ENCODE peak calls at places on chromosomes 5 and 9, in four cellular contexts. Z is nephron progenitor cell, K is kidney epithelial cell, T is natural killer cell. O is an unnamed sample.

GRCh38 chr9:17116400-17116837 is 18.4 kb upstream of the CNTLN start:
- DNase-seq in Z (no peak), K (no peak), T (no peak), O (no peak)

GRCh38 chr5:35002459-35002858 is 45.3 kb downstream of the AGXT2 start:
- DNase-seq in T (no peak), Z (no peak), K (no peak), O (no peak)

GRCh38 chr5:68021185-68021584 is 194.4 kb upstream of the PIK3R1 start:
- DNase-seq in T (no peak), Z (no peak), K (no peak), O (no peak)

GRCh38 chr5:14512574-14512973 is 69.0 kb upstream of the OTULINL start:
- DNase-seq in T (no peak), Z (no peak), K (no peak), O (no peak)

GRCh38 chr9:76353280-76353679 is 40.9 kb downstream of the RFK start:
- DNase-seq in K (no peak), T (no peak), Z (no peak), O (no peak)

GRCh38 chr5:171453056-171453725 is 33.7 kb downstream of the FGF18 start:
- DNase-seq in Z (no peak), K (no peak), T (no peak), O (no peak)

GRCh38 chr5:36422957-36423356 is 121.3 kb upstream of the RANBP3L start:
- DNase-seq in Z (no peak), K (peak), T (no peak), O (no peak)

GRCh38 chr9:36744678-36745077 is 172.0 kb downstream of the MELK start:
- DNase-seq in T (no peak), K (no peak), Z (no peak), O (no peak)

GRCh38 chr5:69131304-69131703 is 35.6 kb upstream of the CCNB1 start:
- DNase-seq in Z (no peak), T (no peak), K (no peak), O (no peak)

GRCh38 chr5:99000878-99001277 is 72.1 kb upstream of the CHD1 start:
- DNase-seq in Z (no peak), K (no peak), T (no peak), O (no peak)

GRCh38 chr9:77807295-77807694 is 159.2 kb upstream of the GNA14 start:
- DNase-seq in Z (no peak), K (peak), T (no peak), O (no peak)

GRCh38 chr9:83937861-83938455 is 16.7 kb upstream of the KIF27 start:
- DNase-seq in Z (peak), T (no peak), K (no peak), O (no peak)

GRCh38 chr9:5499889-5500398 is 10.4 kb upstream of the PDCD1LG2 start:
- DNase-seq in K (no peak), T (no peak), Z (no peak), O (no peak)

GRCh38 chr5:37665889-37666288 is 174.0 kb downstream of the GDNF start:
- DNase-seq in K (peak), Z (peak), T (no peak), O (no peak)

GRCh38 chr5:135310328-135310989 is 88.6 kb downstream of the MACROH2A1 start:
- DNase-seq in T (no peak), K (no peak), Z (no peak), O (no peak)

GRCh38 chr5:61755726-61756125 is 423.7 kb downstream of the ZSWIM6 start:
- DNase-seq in T (no peak), Z (no peak), K (no peak), O (no peak)

GRCh38 chr5:83636141-83636540 is 84.5 kb downstream of the HAPLN1 start:
- DNase-seq in Z (no peak), T (no peak), K (no peak), O (no peak)

GRCh38 chr9:131876486-131876885 is 136.6 kb upstream of the RAPGEF1 start:
- DNase-seq in T (no peak), K (no peak), Z (no peak), O (no peak)

GRCh38 chr5:168135897-168136296 is 155.5 kb upstream of the WWC1 start:
- DNase-seq in Z (no peak), T (no peak), K (no peak), O (no peak)

GRCh38 chr5:4700082-4700481 is 440.0 kb upstream of the ADAMTS16 start:
- DNase-seq in T (no peak), Z (peak), K (peak), O (no peak)

GRCh38 chr5:142432961-142433360 is 108.1 kb upstream of the SPRY4 start:
- DNase-seq in K (no peak), Z (no peak), T (peak), O (no peak)

GRCh38 chr5:44443172-44443571 is 54.0 kb upstream of the FGF10 start:
- DNase-seq in Z (no peak), K (no peak), T (no peak), O (no peak)

GRCh38 chr5:175802361-175802760 is 69.0 kb upstream of the CPLX2 start:
- DNase-seq in T (no peak), Z (no peak), K (no peak), O (no peak)

DNA sequence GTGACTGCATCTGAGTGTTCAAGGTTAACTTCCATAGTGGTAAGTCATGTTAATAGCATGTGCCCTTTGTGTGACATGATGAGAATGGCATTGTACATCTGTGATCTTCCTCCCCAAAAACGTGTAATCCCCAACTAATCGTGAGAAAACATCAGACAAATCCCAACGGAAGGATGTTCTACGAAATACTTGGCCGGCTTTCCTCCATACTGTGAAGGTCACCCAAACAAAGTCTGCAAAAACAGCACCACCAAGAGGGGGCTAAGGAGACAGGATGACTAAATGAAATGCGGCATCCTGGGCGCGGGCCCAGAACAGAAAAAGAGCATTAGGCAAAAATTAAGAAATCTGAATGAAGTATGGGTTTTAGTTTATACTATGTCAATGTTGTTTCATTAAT is 81.8 kb downstream of the MED10 start:
- DNase-seq in T (no peak), K (no peak), Z (no peak), O (no peak)
- TF ChIP-seq CTCF in T (no peak), K (no peak), Z (no peak), O (no peak)

DNA sequence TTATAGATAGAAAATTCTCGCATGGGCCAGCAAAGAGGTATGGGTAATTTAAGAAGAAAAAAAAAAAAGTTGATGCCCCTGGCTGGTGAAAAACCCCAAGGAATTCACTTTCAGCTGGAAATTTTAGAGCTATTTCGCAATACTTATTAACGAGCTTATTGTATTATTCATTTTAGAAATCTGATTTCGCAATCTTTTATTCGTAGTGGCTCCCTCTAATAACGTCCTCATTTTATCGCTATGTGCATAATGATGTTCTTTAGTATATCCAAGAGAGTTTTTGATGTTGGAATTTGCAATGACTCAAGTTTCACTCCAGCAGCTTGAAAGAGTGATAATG is 18.4 kb upstream of the FER start:
- DNase-seq in K (no peak), Z (no peak), T (no peak), O (no peak)
- TF ChIP-seq CTCF in K (no peak), Z (no peak), T (no peak), O (no peak)

DNA sequence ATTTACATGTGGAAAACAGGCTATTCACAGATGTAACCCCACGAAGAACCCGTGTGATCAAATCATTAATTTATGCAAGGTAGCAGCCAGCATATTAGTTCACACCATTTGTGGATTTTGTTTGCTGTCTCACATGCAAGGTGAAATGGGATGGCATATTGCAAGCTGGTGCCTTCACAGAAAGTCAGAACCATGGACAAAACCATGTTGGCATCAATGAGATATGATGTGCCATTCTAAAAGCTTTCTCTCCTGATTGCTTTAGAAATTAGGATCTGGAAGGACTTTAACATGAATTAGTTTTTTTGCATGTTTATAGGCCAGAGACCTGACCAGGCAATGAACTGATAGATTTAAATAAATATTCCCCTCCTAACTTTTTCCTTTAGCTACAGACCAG is 129.3 kb downstream of the SEMA6A start:
- DNase-seq in K (no peak), Z (no peak), T (no peak), O (no peak)
- TF ChIP-seq CTCF in K (no peak), Z (no peak), T (no peak), O (no peak)

GRCh38 chr5:160269017-160269416 is 39.7 kb downstream of the FABP6 start:
- DNase-seq in Z (no peak), T (peak), K (no peak), O (no peak)

GRCh38 chr5:160266044-160266718 is 36.9 kb downstream of the FABP6 start:
- DNase-seq in K (no peak), T (no peak), Z (no peak), O (no peak)

GRCh38 chr5:160268111-160268510 is 38.8 kb downstream of the FABP6 start:
- DNase-seq in Z (no peak), T (no peak), K (no peak), O (no peak)

GRCh38 chr5:160263326-160263850 is 34.1 kb downstream of the FABP6 start:
- DNase-seq in Z (no peak), K (no peak), T (no peak), O (no peak)

GRCh38 chr5:160266752-160267345 is 37.5 kb downstream of the FABP6 start:
- DNase-seq in K (no peak), T (no peak), Z (peak), O (no peak)
- TF ChIP-seq CTCF in K (no peak), T (no peak), Z (peak), O (no peak)

GRCh38 chr9:136714096-136714875 is 1.9 kb downstream of the DIPK1B start:
- DNase-seq in T (no peak), Z (no peak), K (no peak), O (no peak)

GRCh38 chr9:136714876-136715239 is 2.5 kb downstream of the DIPK1B start:
- DNase-seq in T (no peak), K (no peak), Z (no peak), O (no peak)

GRCh38 chr9:136711751-136712689 is at the start of gene DIPK1B:
- DNase-seq in T (no peak), K (no peak), Z (peak), O (no peak)

GRCh38 chr9:136713555-136713949 is 1.2 kb downstream of the DIPK1B start:
- DNase-seq in T (no peak), K (no peak), Z (no peak), O (no peak)

GRCh38 chr9:136712690-136713554 is 550 bp downstream of the DIPK1B start:
- DNase-seq in Z (peak), K (no peak), T (no peak), O (no peak)
- TF ChIP-seq CTCF in Z (no peak), K (no peak), T (no peak), O (no peak)

GRCh38 chr5:326109-326508 is 4.6 kb downstream of the AHRR start:
- DNase-seq in T (no peak), K (no peak), Z (no peak), O (no peak)

GRCh38 chr5:322281-322941 is 897 bp downstream of the AHRR start:
- DNase-seq in K (no peak), Z (no peak), T (no peak), O (no peak)

GRCh38 chr5:321726-322251 is 275 bp downstream of the AHRR start:
- DNase-seq in K (no peak), Z (no peak), T (no peak), O (no peak)

GRCh38 chr5:322942-323879 is 1.7 kb downstream of the AHRR start:
- DNase-seq in Z (no peak), T (no peak), K (no peak), O (no peak)

DNA sequence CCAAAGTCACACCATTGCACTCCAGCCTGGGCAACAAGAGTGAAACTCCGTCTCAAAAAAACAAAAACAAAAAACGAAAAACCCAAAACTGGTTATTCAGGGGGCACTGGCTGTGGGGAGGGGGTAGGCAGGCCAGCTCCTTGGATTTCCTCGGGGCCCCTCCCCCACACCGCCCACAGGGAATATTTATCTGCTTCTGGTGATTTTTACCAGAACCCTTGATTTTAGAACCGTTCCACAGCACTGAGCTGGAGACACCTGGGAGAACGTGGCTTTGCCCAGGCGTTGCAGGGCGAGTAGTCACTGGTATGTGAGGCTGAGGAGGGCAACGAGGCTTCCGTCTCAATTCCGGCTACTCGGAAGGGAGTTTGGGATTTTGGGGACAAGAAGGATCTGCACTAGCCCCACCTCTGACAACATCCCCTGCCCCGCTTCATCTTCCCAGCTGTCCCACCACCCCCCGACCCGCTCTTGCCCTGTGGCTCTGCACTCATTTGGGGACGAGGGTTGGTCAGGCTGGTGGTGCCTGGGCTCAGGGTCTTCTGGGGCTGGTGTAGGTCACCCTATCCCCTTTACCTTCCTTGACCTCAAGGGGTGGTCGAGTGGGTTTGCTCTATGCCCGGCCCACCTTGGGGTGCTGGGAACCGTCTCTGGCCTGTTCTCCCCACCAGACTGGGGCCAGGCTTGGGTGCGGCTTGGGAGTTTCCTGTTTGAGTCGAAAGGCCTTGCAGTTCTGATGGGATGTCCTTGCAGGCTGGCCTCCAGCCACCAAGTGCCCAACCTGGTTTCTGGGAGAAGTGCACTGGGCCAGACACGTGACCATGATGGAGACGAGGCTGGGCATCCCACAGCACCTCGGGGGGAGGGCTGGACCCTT is 3.5 kb downstream of the AHRR start:
- DNase-seq in K (no peak), T (no peak), Z (no peak), O (no peak)
- TF ChIP-seq CTCF in K (no peak), T (no peak), Z (no peak), O (no peak)

O was measured in activated B cell treated with CpG ODN at 0.5 μM for 24 hours.